ENCODE peak calls at places on chromosome 20, in six cellular contexts. B is CD8-positive, alpha-beta memory T cell; X is right atrium auricular region; G is transverse colon; L is CD4-positive, alpha-beta memory T cell; Q is Peyer's patch. O is an unnamed sample.

GRCh38 chr20:25623225-25623735 is 534 bp downstream of the NANP start:
- DNase-seq in G (peak; percentile 51), L (peak; percentile 12), Q (no peak), B (peak; percentile 2), X (peak; percentile 65), O (peak; percentile 39)

GRCh38 chr20:41480054-41480770 is 113.6 kb upstream of the EMILIN3 start:
- DNase-seq in X (no peak), B (no peak), L (peak; percentile 2), Q (no peak), G (no peak), O (no peak)

GRCh38 chr20:25468126-25469075 is 60.9 kb downstream of the GINS1 start:
- DNase-seq in X (no peak), L (no peak), Q (no peak), B (no peak), G (no peak), O (no peak)

GRCh38 chr20:61560361-61560853 is 308.3 kb downstream of the CDH4 start:
- DNase-seq in Q (no peak), G (peak; percentile 11), L (no peak), X (no peak), B (no peak), O (no peak)

GRCh38 chr20:33753763-33754162 is 22.0 kb downstream of the ZNF341 start:
- DNase-seq in L (no peak), X (no peak), G (no peak), Q (no peak), B (no peak), O (no peak)

GRCh38 chr20:46767127-46767761 is 57.8 kb downstream of the SLC2A10 start:
- DNase-seq in G (peak; percentile 51), B (no peak), L (no peak), X (no peak), Q (no peak), O (peak; percentile 50)

GRCh38 chr20:49948178-49948577 is 12.0 kb downstream of the RNF114 start:
- DNase-seq in X (no peak), G (no peak), B (no peak), L (no peak), Q (no peak), O (no peak)

GRCh38 chr20:6502219-6502618 is 265.3 kb upstream of the BMP2 start:
- DNase-seq in X (no peak), L (no peak), Q (no peak), G (no peak), B (no peak), O (no peak)

GRCh38 chr20:1375515-1375914 is 17.3 kb downstream of the FKBP1A start:
- DNase-seq in Q (no peak), X (no peak), G (no peak), L (no peak), B (no peak), O (no peak)

GRCh38 chr20:19626896-19627295 is 131.2 kb upstream of the RIN2 start:
- DNase-seq in X (no peak), Q (no peak), B (no peak), G (no peak), L (no peak), O (no peak)

GRCh38 chr20:19546648-19547047 is 211.4 kb upstream of the RIN2 start:
- DNase-seq in L (no peak), X (no peak), B (no peak), Q (no peak), G (no peak), O (no peak)

GRCh38 chr20:62830251-62830650 is 13.4 kb downstream of the COL9A3 start:
- DNase-seq in Q (no peak), B (no peak), G (no peak), X (no peak), L (no peak), O (no peak)

GRCh38 chr20:17169575-17170136 is 57.2 kb upstream of the PCSK2 start:
- DNase-seq in B (no peak), X (no peak), L (no peak), Q (no peak), G (no peak), O (no peak)

GRCh38 chr20:53077373-53078205 is 105.4 kb downstream of the TSHZ2 start:
- DNase-seq in L (no peak), X (no peak), Q (no peak), B (no peak), G (no peak), O (peak; percentile 33)

GRCh38 chr20:5621305-5621704 is 128.9 kb upstream of the SHLD1 start:
- DNase-seq in Q (no peak), G (no peak), L (no peak), B (no peak), X (no peak), O (peak; percentile 64)

GRCh38 chr20:36051318-36052116 is 83.1 kb downstream of the CNBD2 start:
- DNase-seq in G (no peak), Q (no peak), X (no peak), L (no peak), B (no peak), O (no peak)

GRCh38 chr20:21182832-21183563 is 57.1 kb downstream of the KIZ start:
- DNase-seq in G (peak; percentile 22), Q (no peak), B (no peak), X (no peak), L (no peak), O (no peak)

GRCh38 chr20:17895641-17896246 is 72.8 kb downstream of the SNX5 start:
- DNase-seq in Q (no peak), L (no peak), X (peak; percentile 76), G (peak; percentile 58), B (no peak), O (no peak)

GRCh38 chr20:49983848-49984408 is 1.1 kb downstream of the SNAI1 start:
- DNase-seq in X (no peak), B (no peak), Q (no peak), G (no peak), L (no peak), O (no peak)

GRCh38 chr20:46350986-46351267 is 42.6 kb upstream of the CDH22 start:
- DNase-seq in L (no peak), G (no peak), B (no peak), Q (no peak), X (no peak), O (no peak)

GRCh38 chr20:13800728-13801134 is 15.9 kb downstream of the NDUFAF5 start:
- DNase-seq in L (no peak), X (peak; percentile 79), Q (peak; percentile 49), B (no peak), G (peak; percentile 66), O (peak; percentile 88)

GRCh38 chr20:13220857-13221297 is at the start of gene ISM1:
- DNase-seq in G (no peak), L (peak; percentile 31), X (no peak), B (peak; percentile 17), Q (peak; percentile 50), O (no peak)

GRCh38 chr20:43722153-43722505 is 4.7 kb downstream of the GTSF1L start:
- DNase-seq in G (no peak), B (peak; percentile 41), Q (no peak), L (peak; percentile 66), X (no peak), O (no peak)

GRCh38 chr20:35369804-35370203 is 42.0 kb downstream of the UQCC1 start:
- DNase-seq in B (no peak), L (no peak), G (no peak), Q (no peak), X (no peak), O (no peak)

GRCh38 chr20:36644032-36644712 is 1.8 kb downstream of the SLA2 start:
- DNase-seq in G (peak; percentile 41), X (no peak), L (peak; percentile 63), B (peak; percentile 79), Q (no peak), O (no peak)

GRCh38 chr20:14921546-14921945 is 584.1 kb upstream of the FLRT3 start:
- DNase-seq in B (no peak), G (no peak), L (no peak), X (no peak), Q (no peak), O (no peak)
- H3K4me3 ChIP-seq in B (no peak overlapping the region), G (no peak overlapping the region), L (no peak overlapping the region), X (no peak overlapping the region), Q (no peak overlapping the region), O (no peak overlapping the region)

GRCh38 chr20:9161308-9161707 is 92.4 kb downstream of the PLCB4 start:
- DNase-seq in Q (no peak), B (no peak), G (no peak), L (no peak), X (no peak), O (peak; percentile 30)
- H3K4me3 ChIP-seq in Q (no peak overlapping the region), B (no peak overlapping the region), G (no peak overlapping the region), L (no peak overlapping the region), X (no peak overlapping the region), O (no peak overlapping the region)

GRCh38 chr20:45069261-45069660 is 31.7 kb downstream of the KCNS1 start:
- DNase-seq in X (no peak), Q (no peak), G (no peak), B (no peak), L (no peak), O (no peak)

GRCh38 chr20:45067558-45067957 is 33.4 kb downstream of the KCNS1 start:
- DNase-seq in Q (no peak), B (no peak), L (no peak), X (no peak), G (no peak), O (no peak)

GRCh38 chr20:45067087-45067486 is 33.8 kb downstream of the KCNS1 start:
- DNase-seq in L (no peak), X (no peak), Q (no peak), B (no peak), G (no peak), O (no peak)

GRCh38 chr20:45064812-45065211 is 36.1 kb downstream of the KCNS1 start:
- DNase-seq in X (no peak), L (no peak), Q (no peak), B (no peak), G (no peak), O (no peak)

DNA sequence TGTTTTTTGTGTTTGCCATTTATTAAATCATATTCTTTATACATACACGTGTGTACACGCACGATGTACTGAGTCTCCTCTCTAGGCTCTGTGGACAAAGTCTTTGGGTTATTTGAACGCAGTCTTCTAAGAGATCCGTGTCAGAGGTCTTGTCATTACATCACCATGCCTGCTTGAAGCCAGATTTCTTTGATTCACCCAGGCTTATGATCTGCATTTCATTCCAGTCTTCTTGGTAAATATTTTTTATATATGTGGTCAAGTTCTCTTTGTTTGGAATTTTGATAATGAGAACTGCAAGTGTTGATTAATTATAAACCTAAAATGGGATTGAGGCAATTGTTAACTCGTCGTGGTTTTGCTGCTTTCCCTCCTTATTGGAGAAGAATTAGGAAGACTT is 34.6 kb downstream of the KCNS1 start:
- DNase-seq in G (no peak), L (no peak), B (no peak), X (no peak), Q (no peak), O (no peak)
- H3K4me3 ChIP-seq in G (no peak overlapping the region), L (no peak overlapping the region), B (no peak overlapping the region), X (no peak overlapping the region), Q (no peak overlapping the region), O (no peak overlapping the region)

GRCh38 chr20:58175836-58176235 is 52.6 kb downstream of the ANKRD60 start:
- DNase-seq in X (no peak), L (no peak), B (no peak), G (no peak), Q (peak; percentile 19), O (no peak)

GRCh38 chr20:58179432-58180099 is 48.9 kb downstream of the ANKRD60 start:
- DNase-seq in L (peak; percentile 58), B (peak; percentile 52), X (peak; percentile 66), Q (peak; percentile 78), G (peak; percentile 59), O (peak; percentile 57)

GRCh38 chr20:58177799-58178198 is 50.7 kb downstream of the ANKRD60 start:
- DNase-seq in G (no peak), Q (no peak), B (no peak), L (no peak), X (no peak), O (no peak)

GRCh38 chr20:58182521-58183140 is 45.8 kb downstream of the ANKRD60 start:
- DNase-seq in Q (no peak), B (no peak), X (no peak), G (no peak), L (no peak), O (no peak)

GRCh38 chr20:58179083-58179431 is 49.4 kb downstream of the ANKRD60 start:
- DNase-seq in L (no peak), Q (no peak), B (no peak), G (no peak), X (no peak), O (no peak)
- H3K4me3 ChIP-seq in L (no peak overlapping the region), Q (no peak overlapping the region), B (peak overlapping the region; percentile 47), G (no peak overlapping the region), X (no peak overlapping the region), O (peak overlapping the region; percentile 34)